ENCODE peak calls at places on chromosomes 6 and 20, in ten cellular contexts. One of them, this sample, is unnamed.

GRCh38 chr6:110543106-110543505 is 66.7 kb upstream of the SLC22A16 start:
- ATAC-seq in sciatic nerve: no peak
- ATAC-seq in activated CD8-positive, alpha-beta T cell treated with anti-CD3 and anti-CD28 coated beads for 36 hours: no peak
- ATAC-seq in naive thymus-derived CD8-positive, alpha-beta T cell: no peak
- ATAC-seq in activated T-cell treated with anti-CD3 and anti-CD28 coated beads, Interleukin-2, amount 50 U/mL, for 72 hours: no peak
- ATAC-seq in upper lobe of right lung: peak
- ATAC-seq in aorta: no peak
- ATAC-seq in Right ventricle myocardium superior: peak
- ATAC-seq in WTC11: no peak
- ATAC-seq in central memory CD8-positive, alpha-beta T cell: no peak
- ATAC-seq in this sample: no peak

GRCh38 chr6:42185597-42185996 is 9.2 kb downstream of the GUCA1B start:
- ATAC-seq in upper lobe of right lung: no peak
- ATAC-seq in Right ventricle myocardium superior: no peak
- ATAC-seq in aorta: no peak
- ATAC-seq in central memory CD8-positive, alpha-beta T cell: no peak
- ATAC-seq in sciatic nerve: no peak
- ATAC-seq in naive thymus-derived CD8-positive, alpha-beta T cell: no peak
- ATAC-seq in activated T-cell treated with anti-CD3 and anti-CD28 coated beads, Interleukin-2, amount 50 U/mL, for 72 hours: no peak
- ATAC-seq in WTC11: no peak
- ATAC-seq in activated CD8-positive, alpha-beta T cell treated with anti-CD3 and anti-CD28 coated beads for 36 hours: no peak
- ATAC-seq in this sample: no peak

GRCh38 chr20:45463113-45463512 is 6.4 kb upstream of the WFDC2 start:
- ATAC-seq in aorta: no peak
- ATAC-seq in activated T-cell treated with anti-CD3 and anti-CD28 coated beads, Interleukin-2, amount 50 U/mL, for 72 hours: no peak
- ATAC-seq in central memory CD8-positive, alpha-beta T cell: no peak
- ATAC-seq in naive thymus-derived CD8-positive, alpha-beta T cell: no peak
- ATAC-seq in sciatic nerve: no peak
- ATAC-seq in Right ventricle myocardium superior: no peak
- ATAC-seq in upper lobe of right lung: no peak
- ATAC-seq in WTC11: peak
- ATAC-seq in activated CD8-positive, alpha-beta T cell treated with anti-CD3 and anti-CD28 coated beads for 36 hours: no peak
- ATAC-seq in this sample: no peak

GRCh38 chr6:26232950-26233607 is 131.9 kb upstream of the BTN3A2 start:
- ATAC-seq in naive thymus-derived CD8-positive, alpha-beta T cell: peak
- ATAC-seq in upper lobe of right lung: no peak
- ATAC-seq in Right ventricle myocardium superior: no peak
- ATAC-seq in WTC11: peak
- ATAC-seq in sciatic nerve: peak
- ATAC-seq in central memory CD8-positive, alpha-beta T cell: peak
- ATAC-seq in activated T-cell treated with anti-CD3 and anti-CD28 coated beads, Interleukin-2, amount 50 U/mL, for 72 hours: peak
- ATAC-seq in aorta: peak
- ATAC-seq in activated CD8-positive, alpha-beta T cell treated with anti-CD3 and anti-CD28 coated beads for 36 hours: peak
- ATAC-seq in this sample: peak

GRCh38 chr20:43271980-43272379 is 82.3 kb upstream of the PTPRT start:
- ATAC-seq in central memory CD8-positive, alpha-beta T cell: no peak
- ATAC-seq in activated CD8-positive, alpha-beta T cell treated with anti-CD3 and anti-CD28 coated beads for 36 hours: no peak
- ATAC-seq in sciatic nerve: no peak
- ATAC-seq in upper lobe of right lung: peak
- ATAC-seq in aorta: no peak
- ATAC-seq in WTC11: no peak
- ATAC-seq in activated T-cell treated with anti-CD3 and anti-CD28 coated beads, Interleukin-2, amount 50 U/mL, for 72 hours: no peak
- ATAC-seq in Right ventricle myocardium superior: no peak
- ATAC-seq in naive thymus-derived CD8-positive, alpha-beta T cell: no peak
- ATAC-seq in this sample: no peak

GRCh38 chr6:83192871-83193746 is at the start of the genes PGM3 and RWDD2A:
- ATAC-seq in naive thymus-derived CD8-positive, alpha-beta T cell: peak
- ATAC-seq in central memory CD8-positive, alpha-beta T cell: peak
- ATAC-seq in upper lobe of right lung: peak
- ATAC-seq in aorta: peak
- ATAC-seq in sciatic nerve: peak
- ATAC-seq in activated CD8-positive, alpha-beta T cell treated with anti-CD3 and anti-CD28 coated beads for 36 hours: peak
- ATAC-seq in activated T-cell treated with anti-CD3 and anti-CD28 coated beads, Interleukin-2, amount 50 U/mL, for 72 hours: peak
- ATAC-seq in Right ventricle myocardium superior: peak
- ATAC-seq in WTC11: peak
- ATAC-seq in this sample: peak

GRCh38 chr6:160263214-160263939 is 4.8 kb upstream of the SLC22A2 start:
- ATAC-seq in upper lobe of right lung: no peak
- ATAC-seq in sciatic nerve: no peak
- ATAC-seq in aorta: no peak
- ATAC-seq in central memory CD8-positive, alpha-beta T cell: no peak
- ATAC-seq in WTC11: no peak
- ATAC-seq in naive thymus-derived CD8-positive, alpha-beta T cell: no peak
- ATAC-seq in activated T-cell treated with anti-CD3 and anti-CD28 coated beads, Interleukin-2, amount 50 U/mL, for 72 hours: no peak
- ATAC-seq in activated CD8-positive, alpha-beta T cell treated with anti-CD3 and anti-CD28 coated beads for 36 hours: no peak
- ATAC-seq in Right ventricle myocardium superior: no peak
- ATAC-seq in this sample: no peak

GRCh38 chr6:90249458-90249857 is 47.2 kb downstream of the BACH2 start:
- ATAC-seq in activated T-cell treated with anti-CD3 and anti-CD28 coated beads, Interleukin-2, amount 50 U/mL, for 72 hours: peak
- ATAC-seq in WTC11: no peak
- ATAC-seq in aorta: no peak
- ATAC-seq in naive thymus-derived CD8-positive, alpha-beta T cell: peak
- ATAC-seq in upper lobe of right lung: no peak
- ATAC-seq in central memory CD8-positive, alpha-beta T cell: no peak
- ATAC-seq in Right ventricle myocardium superior: no peak
- ATAC-seq in sciatic nerve: no peak
- ATAC-seq in activated CD8-positive, alpha-beta T cell treated with anti-CD3 and anti-CD28 coated beads for 36 hours: peak
- ATAC-seq in this sample: peak

GRCh38 chr20:57686931-57687652 is 22.7 kb downstream of the PMEPA1 start:
- ATAC-seq in central memory CD8-positive, alpha-beta T cell: no peak
- ATAC-seq in Right ventricle myocardium superior: no peak
- ATAC-seq in naive thymus-derived CD8-positive, alpha-beta T cell: no peak
- ATAC-seq in WTC11: no peak
- ATAC-seq in upper lobe of right lung: peak
- ATAC-seq in activated T-cell treated with anti-CD3 and anti-CD28 coated beads, Interleukin-2, amount 50 U/mL, for 72 hours: peak
- ATAC-seq in sciatic nerve: no peak
- ATAC-seq in aorta: no peak
- ATAC-seq in activated CD8-positive, alpha-beta T cell treated with anti-CD3 and anti-CD28 coated beads for 36 hours: peak
- ATAC-seq in this sample: no peak

GRCh38 chr6:24935753-24936152 is at the start of gene RIPOR2:
- ATAC-seq in activated T-cell treated with anti-CD3 and anti-CD28 coated beads, Interleukin-2, amount 50 U/mL, for 72 hours: peak
- ATAC-seq in upper lobe of right lung: peak
- ATAC-seq in naive thymus-derived CD8-positive, alpha-beta T cell: peak
- ATAC-seq in Right ventricle myocardium superior: peak
- ATAC-seq in aorta: no peak
- ATAC-seq in WTC11: peak
- ATAC-seq in sciatic nerve: peak
- ATAC-seq in central memory CD8-positive, alpha-beta T cell: peak
- ATAC-seq in activated CD8-positive, alpha-beta T cell treated with anti-CD3 and anti-CD28 coated beads for 36 hours: peak
- ATAC-seq in this sample: peak

GRCh38 chr20:25863536-25864325 is 167.1 kb upstream of the ZNF337 start:
- ATAC-seq in aorta: no peak
- ATAC-seq in upper lobe of right lung: no peak
- ATAC-seq in naive thymus-derived CD8-positive, alpha-beta T cell: no peak
- ATAC-seq in Right ventricle myocardium superior: no peak
- ATAC-seq in activated CD8-positive, alpha-beta T cell treated with anti-CD3 and anti-CD28 coated beads for 36 hours: no peak
- ATAC-seq in sciatic nerve: no peak
- ATAC-seq in central memory CD8-positive, alpha-beta T cell: no peak
- ATAC-seq in WTC11: no peak
- ATAC-seq in activated T-cell treated with anti-CD3 and anti-CD28 coated beads, Interleukin-2, amount 50 U/mL, for 72 hours: no peak
- ATAC-seq in this sample: no peak

GRCh38 chr6:136228811-136229210 is 21.3 kb downstream of the MTFR2 start:
- ATAC-seq in activated T-cell treated with anti-CD3 and anti-CD28 coated beads, Interleukin-2, amount 50 U/mL, for 72 hours: no peak
- ATAC-seq in central memory CD8-positive, alpha-beta T cell: no peak
- ATAC-seq in activated CD8-positive, alpha-beta T cell treated with anti-CD3 and anti-CD28 coated beads for 36 hours: no peak
- ATAC-seq in aorta: no peak
- ATAC-seq in Right ventricle myocardium superior: no peak
- ATAC-seq in WTC11: no peak
- ATAC-seq in naive thymus-derived CD8-positive, alpha-beta T cell: no peak
- ATAC-seq in sciatic nerve: no peak
- ATAC-seq in upper lobe of right lung: peak
- ATAC-seq in this sample: no peak

GRCh38 chr6:16633465-16633864 is 127.8 kb downstream of the ATXN1 start:
- ATAC-seq in sciatic nerve: no peak
- ATAC-seq in activated CD8-positive, alpha-beta T cell treated with anti-CD3 and anti-CD28 coated beads for 36 hours: no peak
- ATAC-seq in WTC11: no peak
- ATAC-seq in upper lobe of right lung: peak
- ATAC-seq in central memory CD8-positive, alpha-beta T cell: no peak
- ATAC-seq in naive thymus-derived CD8-positive, alpha-beta T cell: no peak
- ATAC-seq in aorta: no peak
- ATAC-seq in Right ventricle myocardium superior: peak
- ATAC-seq in activated T-cell treated with anti-CD3 and anti-CD28 coated beads, Interleukin-2, amount 50 U/mL, for 72 hours: no peak
- ATAC-seq in this sample: no peak

GRCh38 chr20:58669287-58670006 is 18.4 kb downstream of the STX16 start:
- ATAC-seq in upper lobe of right lung: peak
- ATAC-seq in WTC11: peak
- ATAC-seq in sciatic nerve: no peak
- ATAC-seq in central memory CD8-positive, alpha-beta T cell: no peak
- ATAC-seq in Right ventricle myocardium superior: no peak
- ATAC-seq in activated CD8-positive, alpha-beta T cell treated with anti-CD3 and anti-CD28 coated beads for 36 hours: no peak
- ATAC-seq in activated T-cell treated with anti-CD3 and anti-CD28 coated beads, Interleukin-2, amount 50 U/mL, for 72 hours: no peak
- ATAC-seq in naive thymus-derived CD8-positive, alpha-beta T cell: no peak
- ATAC-seq in aorta: no peak
- ATAC-seq in this sample: no peak

GRCh38 chr6:160791459-160791858 is 89.4 kb downstream of the PLG start:
- ATAC-seq in central memory CD8-positive, alpha-beta T cell: no peak
- ATAC-seq in WTC11: no peak
- ATAC-seq in upper lobe of right lung: no peak
- ATAC-seq in aorta: no peak
- ATAC-seq in sciatic nerve: no peak
- ATAC-seq in Right ventricle myocardium superior: no peak
- ATAC-seq in activated CD8-positive, alpha-beta T cell treated with anti-CD3 and anti-CD28 coated beads for 36 hours: no peak
- ATAC-seq in naive thymus-derived CD8-positive, alpha-beta T cell: no peak
- ATAC-seq in activated T-cell treated with anti-CD3 and anti-CD28 coated beads, Interleukin-2, amount 50 U/mL, for 72 hours: no peak
- ATAC-seq in this sample: peak

GRCh38 chr6:373773-374724 is 17.5 kb upstream of the IRF4 start:
- ATAC-seq in sciatic nerve: peak
- ATAC-seq in naive thymus-derived CD8-positive, alpha-beta T cell: no peak
- ATAC-seq in upper lobe of right lung: peak
- ATAC-seq in WTC11: peak
- ATAC-seq in aorta: peak
- ATAC-seq in Right ventricle myocardium superior: peak
- ATAC-seq in activated CD8-positive, alpha-beta T cell treated with anti-CD3 and anti-CD28 coated beads for 36 hours: no peak
- ATAC-seq in central memory CD8-positive, alpha-beta T cell: no peak
- ATAC-seq in activated T-cell treated with anti-CD3 and anti-CD28 coated beads, Interleukin-2, amount 50 U/mL, for 72 hours: no peak
- ATAC-seq in this sample: no peak

GRCh38 chr6:31700716-31701401 is 2.3 kb downstream of the ABHD16A start:
- ATAC-seq in central memory CD8-positive, alpha-beta T cell: no peak
- ATAC-seq in sciatic nerve: no peak
- ATAC-seq in activated T-cell treated with anti-CD3 and anti-CD28 coated beads, Interleukin-2, amount 50 U/mL, for 72 hours: no peak
- ATAC-seq in naive thymus-derived CD8-positive, alpha-beta T cell: no peak
- ATAC-seq in WTC11: no peak
- ATAC-seq in activated CD8-positive, alpha-beta T cell treated with anti-CD3 and anti-CD28 coated beads for 36 hours: no peak
- ATAC-seq in aorta: no peak
- ATAC-seq in Right ventricle myocardium superior: no peak
- ATAC-seq in upper lobe of right lung: no peak
- ATAC-seq in this sample: no peak

This sample was measured in activated T-helper 17 cell treated with anti-CD3 and anti-CD28 coated beads, Interleukin-2, amount 50 U/mL, for 72 hours.